ENCODE peak calls at places on chromosome 9, in nine cellular contexts. One of them, this sample, is unnamed.

GRCh38 chr9:127876026-127876763 is 1.3 kb downstream of the AK1 start:
- DNase-seq in CD8-positive, alpha-beta T cell: no peak
- DNase-seq in left lung: peak; percentile 85
- DNase-seq in glutamatergic neuron: no peak
- DNase-seq in tibial artery: no peak
- DNase-seq in uterus: no peak
- DNase-seq in Peyer's patch: no peak
- DNase-seq in fibroblast of mammary gland: no peak
- DNase-seq in GM23338: no peak
- DNase-seq in this sample: no peak

GRCh38 chr9:105052346-105052745 is 124.4 kb upstream of the ABCA1 start:
- DNase-seq in CD8-positive, alpha-beta T cell: no peak
- DNase-seq in left lung: no peak
- DNase-seq in glutamatergic neuron: no peak
- DNase-seq in tibial artery: no peak
- DNase-seq in uterus: no peak
- DNase-seq in Peyer's patch: no peak
- DNase-seq in fibroblast of mammary gland: no peak
- DNase-seq in GM23338: no peak
- DNase-seq in this sample: no peak

GRCh38 chr9:130823435-130823834 is 11.6 kb upstream of the ABL1 start:
- DNase-seq in CD8-positive, alpha-beta T cell: no peak
- DNase-seq in left lung: no peak
- DNase-seq in glutamatergic neuron: no peak
- DNase-seq in tibial artery: no peak
- DNase-seq in uterus: no peak
- DNase-seq in Peyer's patch: no peak
- DNase-seq in fibroblast of mammary gland: peak; percentile 45
- DNase-seq in GM23338: no peak
- DNase-seq in this sample: no peak

GRCh38 chr9:35859310-35859994 is 10.7 kb downstream of the OR13J1 start:
- DNase-seq in CD8-positive, alpha-beta T cell: no peak
- DNase-seq in left lung: no peak
- DNase-seq in glutamatergic neuron: no peak
- DNase-seq in tibial artery: no peak
- DNase-seq in uterus: no peak
- DNase-seq in Peyer's patch: no peak
- DNase-seq in fibroblast of mammary gland: peak; percentile 46
- DNase-seq in GM23338: no peak
- DNase-seq in this sample: no peak

GRCh38 chr9:18668944-18669343 is 195.0 kb downstream of the ADAMTSL1 start:
- DNase-seq in CD8-positive, alpha-beta T cell: no peak
- DNase-seq in left lung: no peak
- DNase-seq in glutamatergic neuron: no peak
- DNase-seq in tibial artery: no peak
- DNase-seq in uterus: no peak
- DNase-seq in Peyer's patch: no peak
- DNase-seq in fibroblast of mammary gland: no peak
- DNase-seq in GM23338: peak; percentile 49
- DNase-seq in this sample: no peak

GRCh38 chr9:125325821-125326220 is 64.2 kb downstream of the GAPVD1 start:
- DNase-seq in CD8-positive, alpha-beta T cell: no peak
- DNase-seq in left lung: no peak
- DNase-seq in glutamatergic neuron: no peak
- DNase-seq in tibial artery: no peak
- DNase-seq in uterus: no peak
- DNase-seq in Peyer's patch: no peak
- DNase-seq in fibroblast of mammary gland: peak; percentile 9
- DNase-seq in GM23338: no peak
- DNase-seq in this sample: no peak

GRCh38 chr9:2494571-2494970 is 127.0 kb upstream of the VLDLR start:
- DNase-seq in CD8-positive, alpha-beta T cell: no peak
- DNase-seq in left lung: no peak
- DNase-seq in glutamatergic neuron: no peak
- DNase-seq in tibial artery: no peak
- DNase-seq in uterus: no peak
- DNase-seq in Peyer's patch: no peak
- DNase-seq in fibroblast of mammary gland: peak; percentile 52
- DNase-seq in GM23338: peak; percentile 53
- DNase-seq in this sample: no peak

GRCh38 chr9:34686732-34687131 is 4.3 kb downstream of the CCL19 start:
- DNase-seq in CD8-positive, alpha-beta T cell: no peak
- DNase-seq in left lung: no peak
- DNase-seq in glutamatergic neuron: no peak
- DNase-seq in tibial artery: no peak
- DNase-seq in uterus: no peak
- DNase-seq in Peyer's patch: no peak
- DNase-seq in fibroblast of mammary gland: peak; percentile 56
- DNase-seq in GM23338: no peak
- DNase-seq in this sample: no peak

GRCh38 chr9:116656535-116656934 is 30.6 kb upstream of the TRIM32 start:
- DNase-seq in CD8-positive, alpha-beta T cell: no peak
- DNase-seq in left lung: no peak
- DNase-seq in glutamatergic neuron: no peak
- DNase-seq in tibial artery: no peak
- DNase-seq in uterus: no peak
- DNase-seq in Peyer's patch: no peak
- DNase-seq in fibroblast of mammary gland: no peak
- DNase-seq in GM23338: no peak
- DNase-seq in this sample: no peak

GRCh38 chr9:91785403-91785917 is 164.6 kb downstream of the ROR2 start:
- DNase-seq in CD8-positive, alpha-beta T cell: no peak
- DNase-seq in left lung: peak; percentile 14
- DNase-seq in glutamatergic neuron: no peak
- DNase-seq in tibial artery: no peak
- DNase-seq in uterus: no peak
- DNase-seq in Peyer's patch: no peak
- DNase-seq in fibroblast of mammary gland: peak; percentile 54
- DNase-seq in GM23338: no peak
- DNase-seq in this sample: no peak

GRCh38 chr9:2164268-2164667 is 149.1 kb downstream of the SMARCA2 start:
- DNase-seq in CD8-positive, alpha-beta T cell: no peak
- DNase-seq in left lung: no peak
- DNase-seq in glutamatergic neuron: no peak
- DNase-seq in tibial artery: no peak
- DNase-seq in uterus: no peak
- DNase-seq in Peyer's patch: no peak
- DNase-seq in fibroblast of mammary gland: no peak
- DNase-seq in GM23338: no peak
- DNase-seq in this sample: no peak

GRCh38 chr9:78261403-78262001 is 25.6 kb downstream of the CEP78 start:
- DNase-seq in CD8-positive, alpha-beta T cell: no peak
- DNase-seq in left lung: no peak
- DNase-seq in glutamatergic neuron: no peak
- DNase-seq in tibial artery: no peak
- DNase-seq in uterus: no peak
- DNase-seq in Peyer's patch: no peak
- DNase-seq in fibroblast of mammary gland: peak; percentile 58
- DNase-seq in GM23338: peak; percentile 61
- DNase-seq in this sample: no peak

GRCh38 chr9:78003730-78004129 is 27.9 kb downstream of the GNAQ start:
- DNase-seq in CD8-positive, alpha-beta T cell: no peak
- DNase-seq in left lung: no peak
- DNase-seq in glutamatergic neuron: no peak
- DNase-seq in tibial artery: no peak
- DNase-seq in uterus: no peak
- DNase-seq in Peyer's patch: no peak
- DNase-seq in fibroblast of mammary gland: no peak
- DNase-seq in GM23338: no peak
- DNase-seq in this sample: no peak

GRCh38 chr9:89312154-89312616 is 1.2 kb downstream of the CKS2 start:
- DNase-seq in CD8-positive, alpha-beta T cell: no peak
- DNase-seq in left lung: no peak
- DNase-seq in glutamatergic neuron: no peak
- DNase-seq in tibial artery: no peak
- DNase-seq in uterus: no peak
- DNase-seq in Peyer's patch: no peak
- DNase-seq in fibroblast of mammary gland: no peak
- DNase-seq in GM23338: peak; percentile 46
- DNase-seq in this sample: no peak

GRCh38 chr9:111632695-111633388 is 1.7 kb downstream of the DNAJC25 start:
- DNase-seq in CD8-positive, alpha-beta T cell: no peak
- DNase-seq in left lung: no peak
- DNase-seq in glutamatergic neuron: no peak
- DNase-seq in tibial artery: no peak
- DNase-seq in uterus: no peak
- DNase-seq in Peyer's patch: no peak
- DNase-seq in fibroblast of mammary gland: no peak
- DNase-seq in GM23338: no peak
- DNase-seq in this sample: no peak

GRCh38 chr9:111634860-111635259 is 3.7 kb downstream of the DNAJC25 start:
- DNase-seq in CD8-positive, alpha-beta T cell: no peak
- DNase-seq in left lung: no peak
- DNase-seq in glutamatergic neuron: no peak
- DNase-seq in tibial artery: no peak
- DNase-seq in uterus: no peak
- DNase-seq in Peyer's patch: no peak
- DNase-seq in fibroblast of mammary gland: no peak
- DNase-seq in GM23338: no peak
- DNase-seq in this sample: no peak

GRCh38 chr9:111632051-111632450 is 917 bp downstream of the DNAJC25 start:
- DNase-seq in CD8-positive, alpha-beta T cell: no peak
- DNase-seq in left lung: no peak
- DNase-seq in glutamatergic neuron: no peak
- DNase-seq in tibial artery: no peak
- DNase-seq in uterus: no peak
- DNase-seq in Peyer's patch: no peak
- DNase-seq in fibroblast of mammary gland: peak; percentile 42
- DNase-seq in GM23338: no peak
- DNase-seq in this sample: no peak

GRCh38 chr9:111631071-111631971 is at the start of gene DNAJC25:
- DNase-seq in CD8-positive, alpha-beta T cell: peak; percentile 98
- DNase-seq in left lung: peak; percentile 98
- DNase-seq in glutamatergic neuron: peak; percentile 97
- DNase-seq in tibial artery: peak; percentile 94
- DNase-seq in uterus: peak; percentile 95
- DNase-seq in Peyer's patch: peak; percentile 99
- DNase-seq in fibroblast of mammary gland: peak; percentile 99
- DNase-seq in GM23338: peak; percentile 99
- DNase-seq in this sample: peak; percentile 94

DNA sequence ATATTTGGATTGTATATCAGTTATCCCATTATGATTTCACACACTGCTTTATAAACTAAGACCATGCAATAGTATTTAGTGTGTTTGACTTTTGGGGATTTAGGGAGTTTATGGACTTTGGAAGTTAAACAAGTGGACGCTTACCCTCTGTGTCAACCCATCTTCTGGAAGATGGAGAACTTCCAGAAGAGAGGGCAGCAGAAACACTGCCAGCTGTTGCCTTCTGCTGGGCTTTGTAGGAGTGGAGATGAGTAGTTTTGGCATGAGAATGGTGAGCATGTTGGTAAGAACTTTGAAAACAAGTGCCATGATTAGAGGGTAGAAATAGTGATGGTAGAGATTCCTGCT is 2.2 kb downstream of the DNAJC25 start:
- DNase-seq in CD8-positive, alpha-beta T cell: no peak
- DNase-seq in left lung: no peak
- DNase-seq in glutamatergic neuron: no peak
- DNase-seq in tibial artery: no peak
- DNase-seq in uterus: no peak
- DNase-seq in Peyer's patch: no peak
- DNase-seq in fibroblast of mammary gland: no peak
- DNase-seq in GM23338: no peak
- DNase-seq in this sample: no peak
- TF ChIP-seq CTCF in CD8-positive, alpha-beta T cell: no peak
- TF ChIP-seq CTCF in left lung: no peak
- TF ChIP-seq CTCF in glutamatergic neuron: no peak
- TF ChIP-seq CTCF in tibial artery: no peak
- TF ChIP-seq CTCF in uterus: no peak
- TF ChIP-seq CTCF in Peyer's patch: no peak
- TF ChIP-seq CTCF in fibroblast of mammary gland: no peak
- TF ChIP-seq CTCF in GM23338: no peak
- TF ChIP-seq CTCF in this sample: no peak

DNA sequence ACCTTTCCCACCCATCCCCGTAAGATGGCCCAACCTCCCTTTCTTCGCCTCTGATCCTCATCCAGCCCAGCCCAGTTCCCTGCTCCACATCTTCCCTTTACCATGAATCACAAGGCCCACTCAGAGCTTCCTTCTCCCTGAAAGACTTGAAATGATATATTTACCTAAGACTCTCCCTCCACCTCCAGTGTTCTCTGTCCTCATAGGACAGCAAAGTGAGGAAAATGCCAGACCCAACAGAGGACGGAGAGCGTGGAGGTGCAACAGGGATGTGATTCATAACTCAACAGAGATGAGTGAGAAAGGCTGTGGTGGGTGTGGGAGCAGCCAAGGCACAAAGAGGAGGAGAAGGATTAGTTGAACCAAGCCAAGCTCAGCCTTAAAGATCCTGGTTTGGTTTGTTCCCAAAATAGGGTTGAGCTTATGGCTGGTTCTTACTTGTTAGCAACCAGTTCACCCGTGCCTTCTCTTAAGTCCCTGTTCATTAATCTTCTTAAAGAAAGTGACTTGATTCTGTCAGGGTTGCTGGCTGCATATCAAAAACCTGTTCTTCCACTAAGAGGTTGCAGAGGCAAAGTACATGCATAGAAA is 183.2 kb downstream of the ACTL7B start:
- DNase-seq in CD8-positive, alpha-beta T cell: no peak
- DNase-seq in left lung: no peak
- DNase-seq in glutamatergic neuron: no peak
- DNase-seq in tibial artery: no peak
- DNase-seq in uterus: no peak
- DNase-seq in Peyer's patch: no peak
- DNase-seq in fibroblast of mammary gland: peak; percentile 34
- DNase-seq in GM23338: no peak
- DNase-seq in this sample: no peak
- TF ChIP-seq CTCF in CD8-positive, alpha-beta T cell: no peak
- TF ChIP-seq CTCF in left lung: no peak
- TF ChIP-seq CTCF in glutamatergic neuron: no peak
- TF ChIP-seq CTCF in tibial artery: no peak
- TF ChIP-seq CTCF in uterus: no peak
- TF ChIP-seq CTCF in Peyer's patch: no peak
- TF ChIP-seq CTCF in fibroblast of mammary gland: no peak
- TF ChIP-seq CTCF in GM23338: no peak
- TF ChIP-seq CTCF in this sample: no peak

DNA sequence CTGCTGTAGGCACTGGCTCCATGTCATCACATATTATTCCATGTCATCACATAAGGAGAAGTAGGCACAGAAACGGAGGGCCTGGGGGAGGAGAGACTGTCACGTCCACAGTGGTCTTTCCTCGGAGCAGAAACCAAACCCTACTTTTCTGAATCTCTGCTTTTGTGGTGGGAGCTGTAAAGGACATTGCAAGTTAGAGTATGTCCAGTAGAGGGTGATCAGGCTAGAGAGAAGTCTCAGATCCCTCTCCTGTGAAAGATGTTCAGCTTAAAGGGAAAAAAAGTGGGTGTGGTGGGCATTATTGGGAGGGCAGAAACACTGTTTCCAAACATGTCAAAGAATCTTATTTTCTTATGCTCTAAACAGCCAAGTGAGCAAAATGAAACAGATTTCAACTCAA is 19.4 kb upstream of the FBP2 start:
- DNase-seq in CD8-positive, alpha-beta T cell: no peak
- DNase-seq in left lung: no peak
- DNase-seq in glutamatergic neuron: no peak
- DNase-seq in tibial artery: no peak
- DNase-seq in uterus: no peak
- DNase-seq in Peyer's patch: no peak
- DNase-seq in fibroblast of mammary gland: no peak
- DNase-seq in GM23338: no peak
- DNase-seq in this sample: no peak
- TF ChIP-seq CTCF in CD8-positive, alpha-beta T cell: no peak
- TF ChIP-seq CTCF in left lung: no peak
- TF ChIP-seq CTCF in glutamatergic neuron: no peak
- TF ChIP-seq CTCF in tibial artery: no peak
- TF ChIP-seq CTCF in uterus: no peak
- TF ChIP-seq CTCF in Peyer's patch: no peak
- TF ChIP-seq CTCF in fibroblast of mammary gland: no peak
- TF ChIP-seq CTCF in GM23338: peak; percentile 30
- TF ChIP-seq CTCF in this sample: no peak

GRCh38 chr9:79955300-79955699 is 383.5 kb downstream of the TLE4 start:
- DNase-seq in CD8-positive, alpha-beta T cell: no peak
- DNase-seq in left lung: no peak
- DNase-seq in glutamatergic neuron: no peak
- DNase-seq in tibial artery: no peak
- DNase-seq in uterus: no peak
- DNase-seq in Peyer's patch: no peak
- DNase-seq in fibroblast of mammary gland: no peak
- DNase-seq in GM23338: peak; percentile 12
- DNase-seq in this sample: no peak
- TF ChIP-seq CTCF in CD8-positive, alpha-beta T cell: no peak
- TF ChIP-seq CTCF in left lung: peak; percentile 11
- TF ChIP-seq CTCF in glutamatergic neuron: no peak
- TF ChIP-seq CTCF in tibial artery: no peak
- TF ChIP-seq CTCF in uterus: no peak
- TF ChIP-seq CTCF in Peyer's patch: no peak
- TF ChIP-seq CTCF in fibroblast of mammary gland: peak; percentile 30
- TF ChIP-seq CTCF in GM23338: peak; percentile 46
- TF ChIP-seq CTCF in this sample: no peak

This sample was measured in mesothelial cell of epicardium.